ENCODE peak calls at places on chromosomes 4 and X, in five cellular contexts. S is upper lobe of right lung, O is mesothelial cell of epicardium, P is lung, B is activated T-helper 1 cell treated with Interleukin-2 at 50 U/mL for 16 hours. R is an unnamed sample.

GRCh38 chrX:38052096-38052495 is 45.7 kb downstream of the SYTL5 start:
- DNase-seq in S (no peak), O (no peak), P (no peak), B (no peak), R (no peak)

GRCh38 chr4:2138846-2139500 is 79.8 kb downstream of the NAT8L start:
- DNase-seq in S (no peak), O (no peak), P (no peak), B (no peak), R (no peak)

GRCh38 chrX:100895365-100896075 is 21.4 kb upstream of the NOX1 start:
- DNase-seq in S (no peak), O (no peak), P (no peak), B (no peak), R (no peak)

GRCh38 chr4:104025251-104025650 is 305.5 kb upstream of the TACR3 start:
- DNase-seq in S (no peak), O (no peak), P (no peak), B (no peak), R (no peak)

GRCh38 chr4:80178964-80179363 is 18.3 kb upstream of the PRDM8 start:
- DNase-seq in S (no peak), O (no peak), P (no peak), B (no peak), R (no peak)

GRCh38 chr4:38757945-38758344 is 24.8 kb downstream of the TLR10 start:
- DNase-seq in S (no peak), O (no peak), P (no peak), B (no peak), R (no peak)

GRCh38 chr4:155787113-155787710 is 28.4 kb downstream of the GUCY1B1 start:
- DNase-seq in S (no peak), O (no peak), P (no peak), B (no peak), R (no peak)

GRCh38 chrX:144681501-144681900 is 565.8 kb upstream of the SPANXN1 start:
- DNase-seq in S (no peak), O (no peak), P (no peak), B (no peak), R (no peak)

GRCh38 chrX:97367149-97367548 is 483.4 kb downstream of the RPA4 start:
- DNase-seq in S (no peak), O (no peak), P (no peak), B (no peak), R (no peak)

GRCh38 chr4:100510551-100510950 is 7.3 kb downstream of the EMCN start:
- DNase-seq in S (no peak), O (no peak), P (no peak), B (no peak), R (no peak)

GRCh38 chr4:2694691-2695090 is 61.4 kb downstream of the TNIP2 start:
- DNase-seq in S (no peak), O (no peak), P (no peak), B (no peak), R (no peak)

GRCh38 chr4:7416745-7417432 is 17.8 kb downstream of the PSAPL1 start:
- DNase-seq in S (peak), O (no peak), P (no peak), B (no peak), R (no peak)